ENCODE peak calls at places on chromosomes 12 and 14, in four cellular contexts. S is breast epithelium, E is A549, Z is neural progenitor cell. Y is an unnamed sample.
A peak's percentile ranks its signal among the peaks of the same experiment; 100 is the strongest.

GRCh38 chr12:6193853-6194815 is 6.1 kb upstream of the CD9 start:
- DNase-seq in Z (peak; percentile 76), E (no peak), S (no peak), Y (peak; percentile 49)

GRCh38 chr12:76740501-76740900 is 23.4 kb upstream of the ZDHHC17 start:
- DNase-seq in E (no peak), Z (no peak), S (no peak), Y (no peak)

GRCh38 chr12:71900091-71900490 is 38.6 kb upstream of the TPH2 start:
- DNase-seq in S (no peak), Z (no peak), E (peak; percentile 7), Y (no peak)

GRCh38 chr14:64696355-64696844 is 7.8 kb upstream of the PLEKHG3 start:
- DNase-seq in Z (no peak), E (no peak), S (no peak), Y (no peak)

GRCh38 chr12:93767524-93767863 is 90.3 kb downstream of the CRADD start:
- DNase-seq in S (no peak), E (no peak), Z (no peak), Y (no peak)

GRCh38 chr12:111024205-111024794 is 103.9 kb upstream of the MYL2 start:
- DNase-seq in Z (peak; percentile 87), E (peak; percentile 85), S (no peak), Y (peak; percentile 85)

GRCh38 chr14:90381999-90382451 is 14.8 kb upstream of the CALM1 start:
- DNase-seq in E (no peak), S (peak; percentile 58), Z (peak; percentile 45), Y (peak; percentile 70)

GRCh38 chr14:72788255-72788654 is 105.6 kb downstream of the DPF3 start:
- DNase-seq in E (no peak), Z (no peak), S (no peak), Y (no peak)

GRCh38 chr12:116882742-116883141 is 1.5 kb upstream of the HRK start:
- DNase-seq in E (peak; percentile 65), S (no peak), Z (peak; percentile 49), Y (no peak)
- TF ChIP-seq CTCF in E (peak; percentile 55), S (no peak), Z (peak; percentile 43), Y (no peak)

GRCh38 chr12:117513353-117513752 is 151.9 kb upstream of the NOS1 start:
- DNase-seq in E (no peak), Z (no peak), S (no peak), Y (no peak)
- H3K27ac ChIP-seq in E (no peak overlapping the region), Z (no peak overlapping the region), S (peak overlapping the region; percentile 50), Y (peak overlapping the region; percentile 8)

DNA sequence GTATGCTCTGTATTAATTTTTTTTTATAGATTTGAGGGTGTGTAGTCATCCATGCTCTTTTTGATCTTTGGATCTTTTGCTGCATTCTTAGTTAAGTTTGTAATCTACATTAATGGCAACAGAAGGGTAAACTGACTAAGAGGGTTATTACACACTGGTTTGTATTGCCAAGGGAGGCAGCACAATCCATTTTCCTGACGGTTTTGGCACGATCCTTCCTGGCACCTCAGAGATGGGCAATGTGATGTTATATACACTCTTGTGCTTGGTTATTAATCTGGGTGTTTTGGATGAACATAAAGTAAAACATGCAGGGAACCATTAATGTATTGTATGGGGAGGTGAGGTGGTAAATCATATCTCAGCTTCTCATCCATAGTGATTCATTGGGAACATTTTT is 98.8 kb upstream of the SLC38A2 start:
- DNase-seq in Z (no peak), S (no peak), E (no peak), Y (no peak)
- H3K4me1 ChIP-seq in Z (no peaks in the 10 kb centered on the region), S (no peaks in the 10 kb centered on the region), E (peaks cover 59% of the 10 kb centered on the region), Y (peaks cover 18% of the 10 kb centered on the region)

GRCh38 chr14:105508601-105509000 is 17.6 kb downstream of the TEDC1 start:
- DNase-seq in E (no peak), Z (no peak), S (no peak), Y (peak; percentile 10)
- TF ChIP-seq CTCF in E (no peak), Z (no peak), S (no peak), Y (no peak)

DNA sequence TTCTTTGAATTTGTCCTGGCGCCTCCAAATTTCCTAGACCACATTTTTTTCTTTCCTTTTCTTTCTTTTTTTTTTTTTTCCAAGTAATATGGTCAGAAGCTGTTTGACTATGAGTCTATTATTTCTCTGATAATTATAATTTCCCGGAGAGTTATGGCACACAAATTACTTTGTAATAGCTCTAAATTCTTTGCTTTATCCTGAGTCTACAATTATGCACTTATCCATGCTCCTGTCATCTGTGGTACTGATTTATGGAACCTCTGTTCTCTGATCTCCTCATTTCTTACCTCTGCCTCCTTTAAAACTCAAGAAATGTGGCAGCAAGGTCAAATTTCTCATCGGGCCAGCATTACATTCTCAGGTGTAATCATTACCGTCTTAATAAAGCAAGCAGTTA is 282.1 kb downstream of the PAWR start:
- DNase-seq in S (no peak), Z (no peak), E (no peak), Y (no peak)
- H3K27ac ChIP-seq in S (peak overlapping the region; percentile 79), Z (no peak overlapping the region), E (no peak overlapping the region), Y (no peak overlapping the region)

GRCh38 chr12:22056607-22057006 is 10.6 kb downstream of the CMAS start:
- DNase-seq in S (no peak), E (no peak), Z (no peak), Y (no peak)

GRCh38 chr12:22051114-22051698 is 5.2 kb downstream of the CMAS start:
- DNase-seq in E (no peak), S (no peak), Z (no peak), Y (no peak)

GRCh38 chr12:22048351-22049041 is 2.5 kb downstream of the CMAS start:
- DNase-seq in E (no peak), Z (peak; percentile 10), S (no peak), Y (no peak)

GRCh38 chr12:22050078-22050477 is 4.1 kb downstream of the CMAS start:
- DNase-seq in Z (no peak), E (no peak), S (no peak), Y (no peak)

DNA sequence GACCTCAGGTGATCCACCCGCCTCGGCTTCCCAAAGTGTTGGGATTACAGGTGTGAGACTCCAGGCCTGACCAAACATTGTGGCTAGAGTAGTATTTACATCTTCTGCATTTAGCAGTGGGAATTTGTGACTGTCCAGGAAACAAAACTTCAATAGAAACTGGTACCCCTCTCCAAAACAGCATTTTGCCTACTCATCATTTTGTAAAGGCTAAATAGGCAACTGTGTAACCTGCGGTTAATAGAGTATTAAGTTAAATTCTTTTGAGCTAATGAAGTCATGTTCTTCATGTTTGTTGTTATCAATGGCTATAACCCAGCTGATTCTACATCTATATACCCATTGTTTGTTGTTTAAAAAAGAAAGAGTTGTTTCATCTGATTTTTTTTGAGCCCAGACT is 8.1 kb downstream of the CMAS start:
- DNase-seq in E (no peak), Z (no peak), S (no peak), Y (no peak)
- H3K4me1 ChIP-seq in E (no peaks in the 10 kb centered on the region), Z (no peaks in the 10 kb centered on the region), S (no peaks in the 10 kb centered on the region), Y (no peaks in the 10 kb centered on the region)

Y was measured in left lung.